ENCODE peak calls at places on chromosomes 5 and 9, in five cellular contexts. One of them, this sample, is unnamed.

GRCh38 chr5:40914835-40915234 is 5.5 kb downstream of the C7 start:
- DNase-seq in fibroblast of lung: peak
- DNase-seq in A549: no peak
- DNase-seq in mucosa of descending colon: no peak
- DNase-seq in astrocyte of the spinal cord: peak
- DNase-seq in this sample: no peak

GRCh38 chr5:179411161-179411841 is 66.0 kb upstream of the ADAMTS2 start:
- DNase-seq in fibroblast of lung: no peak
- DNase-seq in mucosa of descending colon: no peak
- DNase-seq in A549: no peak
- DNase-seq in astrocyte of the spinal cord: no peak
- DNase-seq in this sample: no peak

GRCh38 chr9:684055-684949 is 157.2 kb upstream of the DMRT1 start:
- DNase-seq in fibroblast of lung: peak
- DNase-seq in A549: no peak
- DNase-seq in mucosa of descending colon: no peak
- DNase-seq in astrocyte of the spinal cord: peak
- DNase-seq in this sample: no peak

GRCh38 chr5:139844472-139845145 is 49.0 kb downstream of the PSD2 start:
- DNase-seq in mucosa of descending colon: peak
- DNase-seq in A549: peak
- DNase-seq in astrocyte of the spinal cord: peak
- DNase-seq in fibroblast of lung: peak
- DNase-seq in this sample: peak

GRCh38 chr5:52853573-52854163 is 66.0 kb downstream of the ITGA1 start:
- DNase-seq in fibroblast of lung: no peak
- DNase-seq in A549: no peak
- DNase-seq in mucosa of descending colon: no peak
- DNase-seq in astrocyte of the spinal cord: no peak
- DNase-seq in this sample: no peak

GRCh38 chr9:75231167-75231566 is 142.9 kb downstream of the OSTF1 start:
- DNase-seq in fibroblast of lung: no peak
- DNase-seq in mucosa of descending colon: no peak
- DNase-seq in astrocyte of the spinal cord: no peak
- DNase-seq in A549: no peak
- DNase-seq in this sample: no peak

GRCh38 chr9:135137398-135137832 is 49.9 kb downstream of the OLFM1 start:
- DNase-seq in fibroblast of lung: peak
- DNase-seq in mucosa of descending colon: no peak
- DNase-seq in astrocyte of the spinal cord: no peak
- DNase-seq in A549: no peak
- DNase-seq in this sample: no peak

GRCh38 chr9:129697111-129697955 is 31.9 kb downstream of the PRRX2 start:
- DNase-seq in mucosa of descending colon: no peak
- DNase-seq in fibroblast of lung: peak
- DNase-seq in astrocyte of the spinal cord: peak
- DNase-seq in A549: peak
- DNase-seq in this sample: peak

GRCh38 chr9:2340046-2340760 is 281.4 kb upstream of the VLDLR start:
- DNase-seq in mucosa of descending colon: no peak
- DNase-seq in astrocyte of the spinal cord: no peak
- DNase-seq in A549: no peak
- DNase-seq in fibroblast of lung: peak
- DNase-seq in this sample: no peak

GRCh38 chr5:41978686-41979085 is 53.6 kb downstream of the FBXO4 start:
- DNase-seq in mucosa of descending colon: no peak
- DNase-seq in astrocyte of the spinal cord: no peak
- DNase-seq in A549: no peak
- DNase-seq in fibroblast of lung: no peak
- DNase-seq in this sample: no peak

GRCh38 chr9:98958271-98958989 is 14.7 kb downstream of the COL15A1 start:
- DNase-seq in A549: no peak
- DNase-seq in astrocyte of the spinal cord: peak
- DNase-seq in mucosa of descending colon: no peak
- DNase-seq in fibroblast of lung: peak
- DNase-seq in this sample: no peak

GRCh38 chr9:134858051-134858841 is 22.4 kb upstream of the FCN2 start:
- DNase-seq in fibroblast of lung: peak
- DNase-seq in mucosa of descending colon: no peak
- DNase-seq in astrocyte of the spinal cord: peak
- DNase-seq in A549: peak
- DNase-seq in this sample: no peak

GRCh38 chr9:131774636-131775035 is 34.8 kb upstream of the RAPGEF1 start:
- DNase-seq in astrocyte of the spinal cord: no peak
- DNase-seq in fibroblast of lung: no peak
- DNase-seq in mucosa of descending colon: no peak
- DNase-seq in A549: no peak
- DNase-seq in this sample: no peak

GRCh38 chr5:88203977-88204735 is 64.5 kb downstream of the TMEM161B start:
- DNase-seq in fibroblast of lung: peak
- DNase-seq in mucosa of descending colon: no peak
- DNase-seq in A549: no peak
- DNase-seq in astrocyte of the spinal cord: peak
- DNase-seq in this sample: no peak

GRCh38 chr5:13508559-13508958 is 435.9 kb downstream of the DNAH5 start:
- DNase-seq in A549: no peak
- DNase-seq in fibroblast of lung: no peak
- DNase-seq in mucosa of descending colon: no peak
- DNase-seq in astrocyte of the spinal cord: no peak
- DNase-seq in this sample: no peak

GRCh38 chr5:176829320-176829719 is 19.0 kb downstream of the UNC5A start:
- DNase-seq in A549: no peak
- DNase-seq in astrocyte of the spinal cord: no peak
- DNase-seq in mucosa of descending colon: no peak
- DNase-seq in fibroblast of lung: no peak
- DNase-seq in this sample: no peak

This sample was measured in ACHN.